ENCODE peak calls at places on chromosomes 2 and 18, in ten cellular contexts. C is HuH-7; H is uterus; N is RPMI8226; G is BJ; M is GM18507; R is LoVo; D is bronchial epithelial cell; U is NCI-H1105; V is effector memory CD4-positive, alpha-beta T cell. T is an unnamed sample.

GRCh38 chr2:42959993-42960834 is 167.8 kb upstream of the HAAO start:
- DNase-seq in G (no peak), U (no peak), R (no peak), N (no peak), C (no peak), M (no peak), D (no peak), V (no peak), H (no peak), T (no peak)

GRCh38 chr2:146412625-146413024 is 1432.2 kb upstream of the ACVR2A start:
- DNase-seq in M (no peak), V (no peak), C (peak; percentile 51), G (no peak), D (no peak), H (no peak), U (no peak), N (peak; percentile 44), R (no peak), T (peak; percentile 0)

GRCh38 chr2:88627856-88628568 is 748 bp upstream of the EIF2AK3 start:
- DNase-seq in G (peak; percentile 82), N (peak; percentile 84), C (peak; percentile 65), M (peak; percentile 28), D (peak; percentile 89), R (peak; percentile 84), V (peak; percentile 82), H (peak; percentile 94), U (peak; percentile 63), T (peak; percentile 96)

GRCh38 chr2:37326285-37326684 is 1.7 kb upstream of the PRKD3 start:
- DNase-seq in H (peak; percentile 67), D (peak; percentile 53), G (peak; percentile 61), C (no peak), N (no peak), U (no peak), R (no peak), V (no peak), M (no peak), T (no peak)

GRCh38 chr2:23649819-23650218 is 264.8 kb downstream of the KLHL29 start:
- DNase-seq in G (no peak), R (no peak), V (no peak), M (no peak), N (peak; percentile 91), D (no peak), U (no peak), H (no peak), C (no peak), T (no peak)

GRCh38 chr18:34626404-34627137 is 83.5 kb upstream of the DTNA start:
- DNase-seq in C (no peak), M (no peak), V (no peak), G (no peak), U (no peak), H (no peak), D (peak; percentile 45), R (no peak), N (no peak), T (peak; percentile 17)

GRCh38 chr2:8962890-8963289 is 40.6 kb downstream of the MBOAT2 start:
- DNase-seq in M (no peak), N (no peak), H (no peak), U (no peak), R (no peak), G (no peak), D (no peak), V (no peak), C (no peak), T (no peak)

GRCh38 chr2:49294225-49294624 is 139.9 kb upstream of the FSHR start:
- DNase-seq in V (no peak), G (no peak), D (no peak), H (no peak), C (no peak), N (no peak), U (no peak), R (no peak), M (no peak), T (peak; percentile 81)

GRCh38 chr2:3179208-3179607 is 198.4 kb downstream of the EIPR1 start:
- DNase-seq in N (no peak), C (peak; percentile 36), H (no peak), M (no peak), V (no peak), D (no peak), G (no peak), R (no peak), U (no peak), T (peak; percentile 11)

GRCh38 chr18:79612291-79613108 is 67.1 kb upstream of the CTDP1 start:
- DNase-seq in M (no peak), G (no peak), U (no peak), H (peak; percentile 8), N (no peak), R (no peak), V (no peak), C (no peak), D (no peak), T (no peak)

GRCh38 chr2:122514451-122514996 is 759.1 kb downstream of the TSN start:
- DNase-seq in C (no peak), V (no peak), U (no peak), R (no peak), G (no peak), D (peak; percentile 27), N (no peak), H (no peak), M (no peak), T (peak; percentile 82)

GRCh38 chr2:66252002-66252545 is 182.9 kb upstream of the MEIS1 start:
- DNase-seq in N (no peak), D (no peak), H (no peak), M (no peak), V (no peak), C (no peak), G (no peak), U (peak; percentile 37), R (no peak), T (no peak)

GRCh38 chr18:24296273-24296672 is 101.4 kb downstream of the OSBPL1A start:
- DNase-seq in U (no peak), R (no peak), D (no peak), N (no peak), H (no peak), M (no peak), V (no peak), C (no peak), G (no peak), T (no peak)

GRCh38 chr2:125240870-125241269 is 1215.8 kb downstream of the CNTNAP5 start:
- DNase-seq in R (no peak), C (no peak), M (no peak), H (no peak), N (no peak), D (no peak), U (no peak), G (no peak), V (no peak), T (no peak)

GRCh38 chr2:160701822-160702221 is 208.2 kb upstream of the RBMS1 start:
- DNase-seq in R (no peak), H (no peak), N (no peak), M (no peak), V (no peak), C (no peak), G (no peak), U (no peak), D (no peak), T (peak; percentile 33)

GRCh38 chr18:48957136-48957535 is 6.4 kb upstream of the SMAD7 start:
- DNase-seq in H (no peak), M (no peak), C (no peak), D (peak; percentile 85), U (no peak), N (no peak), R (no peak), G (no peak), V (no peak), T (no peak)

GRCh38 chr2:41941831-41942230 is 106.0 kb upstream of the PKDCC start:
- DNase-seq in V (no peak), H (no peak), U (no peak), G (no peak), N (no peak), R (no peak), C (no peak), M (no peak), D (no peak), T (no peak)

GRCh38 chr18:80109676-80110078 is 615 bp downstream of the ADNP2 start:
- DNase-seq in D (peak; percentile 25), H (peak; percentile 32), U (peak; percentile 48), R (peak; percentile 14), N (peak; percentile 22), C (peak; percentile 36), G (no peak), M (no peak), V (peak; percentile 26), T (peak; percentile 77)

GRCh38 chr18:54945726-54946125 is 13.5 kb downstream of the CCDC68 start:
- DNase-seq in M (no peak), G (no peak), H (no peak), R (no peak), V (no peak), D (no peak), C (no peak), N (no peak), U (no peak), T (peak; percentile 24)

GRCh38 chr2:69837533-69837932 is 8.1 kb downstream of the GMCL1 start:
- DNase-seq in D (no peak), G (no peak), C (no peak), V (no peak), R (no peak), M (no peak), U (no peak), H (no peak), N (no peak), T (no peak)

GRCh38 chr18:55768255-55768654 is 180.3 kb upstream of the TCF4 start:
- DNase-seq in M (no peak), C (no peak), V (no peak), N (no peak), D (peak; percentile 45), U (no peak), R (no peak), H (no peak), G (no peak), T (no peak)

GRCh38 chr2:152542995-152543481 is 174.2 kb downstream of the PRPF40A start:
- DNase-seq in U (no peak), M (no peak), R (no peak), C (no peak), H (peak; percentile 16), G (peak; percentile 83), V (no peak), N (no peak), D (peak; percentile 94), T (no peak)

GRCh38 chr2:37322368-37322767 is 2.3 kb downstream of the PRKD3 start:
- DNase-seq in G (no peak), N (peak; percentile 38), C (no peak), H (no peak), U (no peak), D (peak; percentile 18), M (no peak), R (no peak), V (no peak), T (no peak)

GRCh38 chr2:24049485-24050021 is at the start of gene FKBP1B:
- DNase-seq in C (peak; percentile 68), V (peak; percentile 55), G (peak; percentile 4), D (peak; percentile 57), R (peak; percentile 77), M (peak; percentile 15), U (peak; percentile 45), H (peak; percentile 66), N (no peak), T (peak; percentile 70)

GRCh38 chr18:28287146-28287545 is 110.2 kb upstream of the CDH2 start:
- DNase-seq in H (no peak), G (no peak), D (no peak), M (no peak), N (no peak), R (no peak), V (no peak), U (no peak), C (no peak), T (peak; percentile 9)

GRCh38 chr2:69375494-69376353 is 11.3 kb downstream of the GFPT1 start:
- DNase-seq in G (no peak), U (peak; percentile 23), C (peak; percentile 57), R (no peak), D (peak; percentile 39), M (no peak), N (peak; percentile 20), H (no peak), V (no peak), T (peak; percentile 72)

GRCh38 chr2:188506843-188507242 is 215.2 kb downstream of the GULP1 start:
- DNase-seq in N (no peak), V (no peak), C (no peak), U (no peak), R (no peak), G (no peak), H (no peak), M (no peak), D (no peak), T (peak; percentile 17)

GRCh38 chr18:54480616-54481015 is 110.4 kb upstream of the DYNAP start:
- DNase-seq in M (no peak), V (no peak), G (no peak), H (no peak), D (no peak), C (no peak), U (no peak), R (no peak), N (no peak), T (no peak)

T was measured in DMS53.